ENCODE peak calls at places on chromosomes 13 and 19, in seven cellular contexts. One of them, this sample, is unnamed. For H3K36me3, the result is how much of the 10 kb centered on the place peaks cover.

GRCh38 chr13:50731400-50731799 is 112.1 kb downstream of the DLEU7 start:
- DNase-seq in neural progenitor cell: no peak
- DNase-seq in tibial artery: no peak
- DNase-seq in IMR-90: peak
- DNase-seq in thoracic aorta: no peak
- DNase-seq in ovary: no peak
- DNase-seq in cardiac muscle cell: peak
- DNase-seq in this sample: no peak

GRCh38 chr13:57418067-57418677 is 213.4 kb upstream of the PCDH17 start:
- DNase-seq in neural progenitor cell: no peak
- DNase-seq in tibial artery: no peak
- DNase-seq in IMR-90: no peak
- DNase-seq in thoracic aorta: no peak
- DNase-seq in ovary: no peak
- DNase-seq in cardiac muscle cell: no peak
- DNase-seq in this sample: no peak

GRCh38 chr19:55173717-55174409 is 6.2 kb downstream of the SYT5 start:
- DNase-seq in neural progenitor cell: peak
- DNase-seq in tibial artery: peak
- DNase-seq in IMR-90: peak
- DNase-seq in thoracic aorta: no peak
- DNase-seq in ovary: peak
- DNase-seq in cardiac muscle cell: peak
- DNase-seq in this sample: no peak

GRCh38 chr13:30355405-30355741 is 48.0 kb upstream of the KATNAL1 start:
- DNase-seq in neural progenitor cell: peak
- DNase-seq in tibial artery: no peak
- DNase-seq in IMR-90: no peak
- DNase-seq in thoracic aorta: no peak
- DNase-seq in ovary: no peak
- DNase-seq in cardiac muscle cell: no peak
- DNase-seq in this sample: no peak

GRCh38 chr13:112510002-112510780 is 77.8 kb downstream of the TUBGCP3 start:
- DNase-seq in neural progenitor cell: peak
- DNase-seq in tibial artery: no peak
- DNase-seq in IMR-90: peak
- DNase-seq in thoracic aorta: no peak
- DNase-seq in ovary: no peak
- DNase-seq in cardiac muscle cell: peak
- DNase-seq in this sample: no peak

GRCh38 chr19:15187026-15188007 is 13.5 kb downstream of the NOTCH3 start:
- DNase-seq in neural progenitor cell: no peak
- DNase-seq in tibial artery: no peak
- DNase-seq in IMR-90: no peak
- DNase-seq in thoracic aorta: no peak
- DNase-seq in ovary: no peak
- DNase-seq in cardiac muscle cell: no peak
- DNase-seq in this sample: no peak

GRCh38 chr19:8363803-8364771 is at the start of gene ANGPTL4:
- DNase-seq in neural progenitor cell: peak
- DNase-seq in tibial artery: peak
- DNase-seq in IMR-90: peak
- DNase-seq in thoracic aorta: peak
- DNase-seq in ovary: peak
- DNase-seq in cardiac muscle cell: peak
- DNase-seq in this sample: peak

GRCh38 chr19:7682175-7682855 is 1.7 kb downstream of the TRAPPC5 start:
- DNase-seq in neural progenitor cell: no peak
- DNase-seq in tibial artery: no peak
- DNase-seq in IMR-90: no peak
- DNase-seq in thoracic aorta: no peak
- DNase-seq in ovary: peak
- DNase-seq in cardiac muscle cell: no peak
- DNase-seq in this sample: no peak

GRCh38 chr13:113298001-113298945 is 1.2 kb downstream of the LAMP1 start:
- DNase-seq in neural progenitor cell: no peak
- DNase-seq in tibial artery: no peak
- DNase-seq in IMR-90: no peak
- DNase-seq in thoracic aorta: no peak
- DNase-seq in ovary: no peak
- DNase-seq in cardiac muscle cell: peak
- DNase-seq in this sample: no peak

GRCh38 chr13:110560606-110561334 is 752 bp downstream of the RAB20 start:
- DNase-seq in neural progenitor cell: peak
- DNase-seq in tibial artery: no peak
- DNase-seq in IMR-90: no peak
- DNase-seq in thoracic aorta: no peak
- DNase-seq in ovary: no peak
- DNase-seq in cardiac muscle cell: peak
- DNase-seq in this sample: no peak

GRCh38 chr13:112861876-112862615 is 107.0 kb upstream of the MCF2L start:
- DNase-seq in neural progenitor cell: no peak
- DNase-seq in tibial artery: no peak
- DNase-seq in IMR-90: no peak
- DNase-seq in thoracic aorta: no peak
- DNase-seq in ovary: no peak
- DNase-seq in cardiac muscle cell: no peak
- DNase-seq in this sample: peak

GRCh38 chr19:18425515-18426415 is 6.6 kb downstream of the SSBP4 start:
- DNase-seq in neural progenitor cell: no peak
- DNase-seq in tibial artery: peak
- DNase-seq in IMR-90: peak
- DNase-seq in thoracic aorta: no peak
- DNase-seq in ovary: peak
- DNase-seq in cardiac muscle cell: peak
- DNase-seq in this sample: no peak

GRCh38 chr19:56223481-56223880 is 21.4 kb downstream of the ZSCAN5C start:
- DNase-seq in neural progenitor cell: no peak
- DNase-seq in tibial artery: no peak
- DNase-seq in IMR-90: no peak
- DNase-seq in thoracic aorta: no peak
- DNase-seq in ovary: no peak
- DNase-seq in cardiac muscle cell: no peak
- DNase-seq in this sample: no peak

GRCh38 chr13:110841846-110842245 is 73.0 kb downstream of the ANKRD10 start:
- DNase-seq in neural progenitor cell: no peak
- DNase-seq in tibial artery: no peak
- DNase-seq in IMR-90: peak
- DNase-seq in thoracic aorta: no peak
- DNase-seq in ovary: no peak
- DNase-seq in cardiac muscle cell: no peak
- DNase-seq in this sample: no peak

GRCh38 chr13:40179421-40179820 is 487.0 kb downstream of the FOXO1 start:
- DNase-seq in neural progenitor cell: no peak
- DNase-seq in tibial artery: no peak
- DNase-seq in IMR-90: no peak
- DNase-seq in thoracic aorta: no peak
- DNase-seq in ovary: no peak
- DNase-seq in cardiac muscle cell: no peak
- DNase-seq in this sample: no peak

GRCh38 chr13:105207586-105208293 is 1327.7 kb downstream of the EFNB2 start:
- DNase-seq in neural progenitor cell: no peak
- DNase-seq in tibial artery: no peak
- DNase-seq in IMR-90: peak
- DNase-seq in thoracic aorta: no peak
- DNase-seq in ovary: no peak
- DNase-seq in cardiac muscle cell: peak
- DNase-seq in this sample: no peak

GRCh38 chr19:3096267-3096901 is 2.2 kb downstream of the GNA11 start:
- DNase-seq in neural progenitor cell: no peak
- DNase-seq in tibial artery: no peak
- DNase-seq in IMR-90: no peak
- DNase-seq in thoracic aorta: no peak
- DNase-seq in ovary: no peak
- DNase-seq in cardiac muscle cell: no peak
- DNase-seq in this sample: peak

GRCh38 chr19:46254776-46255175 is 25.2 kb downstream of the IGFL1 start:
- DNase-seq in neural progenitor cell: no peak
- DNase-seq in tibial artery: no peak
- DNase-seq in IMR-90: no peak
- DNase-seq in thoracic aorta: no peak
- DNase-seq in ovary: no peak
- DNase-seq in cardiac muscle cell: no peak
- DNase-seq in this sample: no peak

DNA sequence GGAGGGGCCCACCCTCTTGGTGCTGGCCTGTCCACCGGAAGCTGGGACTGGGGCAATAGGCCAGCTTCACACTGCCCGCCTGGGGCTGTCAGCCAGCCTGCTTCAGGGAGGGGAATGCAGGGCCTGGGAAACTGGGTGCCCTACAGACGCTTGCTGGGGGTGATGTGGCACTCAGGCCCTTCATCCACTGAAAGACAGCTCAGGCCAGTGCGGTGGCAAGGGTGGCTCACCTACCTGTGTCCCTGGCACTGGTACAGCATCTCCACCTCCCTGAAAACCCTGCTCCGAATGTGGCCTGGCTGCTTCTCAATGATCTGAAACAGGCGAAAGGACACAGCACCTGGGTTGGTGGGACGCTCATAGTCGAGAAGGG is 7.8 kb downstream of the MKNK2 start:
- DNase-seq in neural progenitor cell: peak
- DNase-seq in tibial artery: no peak
- DNase-seq in IMR-90: no peak
- DNase-seq in thoracic aorta: no peak
- DNase-seq in ovary: peak
- DNase-seq in cardiac muscle cell: no peak
- DNase-seq in this sample: peak
- H3K27ac ChIP-seq in neural progenitor cell: no peak
- H3K27ac ChIP-seq in tibial artery: peak
- H3K27ac ChIP-seq in IMR-90: no peak
- H3K27ac ChIP-seq in thoracic aorta: peak
- H3K27ac ChIP-seq in ovary: peak
- H3K27ac ChIP-seq in cardiac muscle cell: no peak
- H3K27ac ChIP-seq in this sample: peak

DNA sequence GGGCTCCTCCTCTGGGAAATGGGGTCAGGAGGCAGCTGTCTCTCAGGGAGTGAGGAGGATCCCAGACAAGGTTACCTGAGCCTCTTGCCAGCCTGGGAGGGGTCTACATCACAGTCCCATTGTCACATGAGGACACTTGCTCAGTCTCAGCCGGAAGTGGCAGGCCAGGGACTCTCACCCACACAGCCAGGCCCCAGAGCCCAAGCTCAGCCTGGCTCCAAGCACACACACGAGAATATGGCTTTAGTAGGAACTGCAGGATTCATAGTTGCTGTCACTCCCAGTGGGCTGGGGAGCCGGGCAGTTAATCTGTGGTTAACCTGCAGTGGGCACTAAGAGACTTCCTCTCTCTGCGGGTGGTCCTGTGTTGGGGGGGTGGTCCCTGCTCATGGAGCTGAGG is 15.8 kb upstream of the RELB start:
- DNase-seq in neural progenitor cell: no peak
- DNase-seq in tibial artery: no peak
- DNase-seq in IMR-90: no peak
- DNase-seq in thoracic aorta: no peak
- DNase-seq in ovary: no peak
- DNase-seq in cardiac muscle cell: no peak
- DNase-seq in this sample: no peak
- H3K36me3 ChIP-seq in neural progenitor cell: under half
- H3K36me3 ChIP-seq in tibial artery: half or more
- H3K36me3 ChIP-seq in IMR-90: half or more
- H3K36me3 ChIP-seq in thoracic aorta: under half
- H3K36me3 ChIP-seq in ovary: under half
- H3K36me3 ChIP-seq in cardiac muscle cell: under half
- H3K36me3 ChIP-seq in this sample: under half

DNA sequence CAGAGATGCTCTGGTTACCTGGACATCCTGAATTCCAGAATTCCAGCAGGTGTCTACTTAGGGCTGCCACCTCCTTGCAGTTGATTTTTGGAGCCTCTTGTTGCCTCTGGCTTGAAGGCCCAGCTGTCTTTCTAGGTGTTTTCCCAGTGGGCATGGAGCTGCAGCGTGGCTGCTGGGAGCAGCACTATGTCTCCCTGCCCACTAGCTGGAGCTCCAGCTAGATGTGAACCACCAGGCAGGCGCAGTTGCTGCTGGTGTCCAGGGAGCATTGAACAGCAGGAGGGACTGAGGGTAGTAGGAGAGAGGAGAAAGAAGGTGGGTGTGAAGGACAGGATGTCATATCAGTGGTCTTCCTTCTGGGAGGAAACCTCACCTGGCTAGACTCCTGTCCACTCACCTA is 9.9 kb upstream of the SELENOW start:
- DNase-seq in neural progenitor cell: no peak
- DNase-seq in tibial artery: no peak
- DNase-seq in IMR-90: no peak
- DNase-seq in thoracic aorta: no peak
- DNase-seq in ovary: no peak
- DNase-seq in cardiac muscle cell: no peak
- DNase-seq in this sample: no peak
- TF ChIP-seq CTCF in neural progenitor cell: no peak
- TF ChIP-seq CTCF in tibial artery: no peak
- TF ChIP-seq CTCF in IMR-90: peak
- TF ChIP-seq CTCF in thoracic aorta: no peak
- TF ChIP-seq CTCF in ovary: no peak
- TF ChIP-seq CTCF in cardiac muscle cell: no peak
- TF ChIP-seq CTCF in this sample: no peak

GRCh38 chr13:100753391-100753790 is 78.8 kb upstream of the TMTC4 start:
- DNase-seq in neural progenitor cell: no peak
- DNase-seq in tibial artery: no peak
- DNase-seq in IMR-90: no peak
- DNase-seq in thoracic aorta: no peak
- DNase-seq in ovary: no peak
- DNase-seq in cardiac muscle cell: no peak
- DNase-seq in this sample: no peak
- H3K27ac ChIP-seq in neural progenitor cell: no peak
- H3K27ac ChIP-seq in tibial artery: no peak
- H3K27ac ChIP-seq in IMR-90: no peak
- H3K27ac ChIP-seq in thoracic aorta: no peak
- H3K27ac ChIP-seq in ovary: no peak
- H3K27ac ChIP-seq in cardiac muscle cell: no peak
- H3K27ac ChIP-seq in this sample: no peak